ENCODE peak calls at places on chromosomes 2 and 18, in nine cellular contexts. N is HCT116, O is neural progenitor cell, W is GM23248, Y is SK-N-SH, K is hepatocyte, U is OCI-LY7, H is MM.1S, X is PC-3. P is an unnamed sample.

GRCh38 chr18:55300469-55301195 is 287.4 kb downstream of the TCF4 start:
- DNase-seq in X (no peak), U (no peak), K (peak), W (peak), N (no peak), O (no peak), H (no peak), Y (peak), P (peak)

GRCh38 chr2:173590278-173590811 is 235.7 kb downstream of the CDCA7 start:
- DNase-seq in H (no peak), K (peak), X (peak), N (peak), Y (peak), U (no peak), O (no peak), W (peak), P (no peak)

GRCh38 chr18:73168171-73168570 is 300.4 kb upstream of the NETO1 start:
- DNase-seq in O (no peak), H (no peak), N (no peak), K (no peak), U (no peak), Y (no peak), W (no peak), X (peak), P (no peak)

GRCh38 chr18:42338683-42339082 is 383.6 kb downstream of the PIK3C3 start:
- DNase-seq in U (no peak), O (no peak), H (no peak), N (no peak), Y (no peak), X (no peak), K (peak), W (no peak), P (peak)

GRCh38 chr2:38533757-38534545 is 68.8 kb downstream of the HNRNPLL start:
- DNase-seq in N (no peak), O (no peak), U (no peak), H (no peak), X (no peak), Y (no peak), W (no peak), K (no peak), P (no peak)

GRCh38 chr2:240628507-240629418 is 3.5 kb downstream of the GPR35 start:
- DNase-seq in X (no peak), H (no peak), U (no peak), K (no peak), Y (peak), N (no peak), O (peak), W (no peak), P (no peak)

GRCh38 chr2:219537657-219538487 is 5.7 kb downstream of the CHPF start:
- DNase-seq in H (no peak), O (no peak), Y (no peak), N (no peak), K (no peak), U (no peak), W (no peak), X (no peak), P (peak)

GRCh38 chr2:42435641-42436040 is 58.1 kb downstream of the KCNG3 start:
- DNase-seq in X (no peak), Y (no peak), K (no peak), O (no peak), H (no peak), U (no peak), W (no peak), N (no peak), P (no peak)

GRCh38 chr2:221444106-221444505 is 128.0 kb downstream of the EPHA4 start:
- DNase-seq in Y (no peak), O (no peak), H (no peak), W (peak), X (peak), U (no peak), N (peak), K (no peak), P (no peak)

GRCh38 chr2:36296798-36297197 is 58.8 kb upstream of the CRIM1 start:
- DNase-seq in W (no peak), X (no peak), H (no peak), Y (no peak), O (no peak), N (no peak), U (no peak), K (no peak), P (no peak)

GRCh38 chr2:29782531-29782930 is 138.9 kb downstream of the ALK start:
- DNase-seq in X (no peak), N (no peak), U (no peak), H (no peak), Y (no peak), W (no peak), K (no peak), O (no peak), P (peak)

GRCh38 chr2:189260361-189260761 is 80.8 kb upstream of the COL5A2 start:
- DNase-seq in K (no peak), H (no peak), U (no peak), O (no peak), N (no peak), X (no peak), W (peak), Y (no peak), P (peak)
- TF ChIP-seq EZH2phosphoT487 in K (no peak), H (no peak), U (no peak), O (no peak), N (no peak), X (no peak), W (no peak), Y (no peak), P (no peak)

GRCh38 chr2:28497206-28497605 is 1.3 kb downstream of the PLB1 start:
- DNase-seq in X (no peak), U (no peak), K (no peak), N (no peak), O (no peak), Y (no peak), W (no peak), H (no peak), P (no peak)

GRCh38 chr2:28496781-28497180 is 921 bp downstream of the PLB1 start:
- DNase-seq in K (no peak), W (no peak), X (no peak), Y (no peak), U (no peak), O (no peak), N (no peak), H (no peak), P (no peak)

GRCh38 chr2:28492276-28492675 is 3.6 kb upstream of the PLB1 start:
- DNase-seq in W (no peak), K (no peak), X (no peak), N (no peak), Y (no peak), U (no peak), H (no peak), O (no peak), P (no peak)

GRCh38 chr2:28493636-28494035 is 2.2 kb upstream of the PLB1 start:
- DNase-seq in W (no peak), H (no peak), X (no peak), Y (no peak), O (no peak), U (no peak), N (no peak), K (no peak), P (no peak)

DNA sequence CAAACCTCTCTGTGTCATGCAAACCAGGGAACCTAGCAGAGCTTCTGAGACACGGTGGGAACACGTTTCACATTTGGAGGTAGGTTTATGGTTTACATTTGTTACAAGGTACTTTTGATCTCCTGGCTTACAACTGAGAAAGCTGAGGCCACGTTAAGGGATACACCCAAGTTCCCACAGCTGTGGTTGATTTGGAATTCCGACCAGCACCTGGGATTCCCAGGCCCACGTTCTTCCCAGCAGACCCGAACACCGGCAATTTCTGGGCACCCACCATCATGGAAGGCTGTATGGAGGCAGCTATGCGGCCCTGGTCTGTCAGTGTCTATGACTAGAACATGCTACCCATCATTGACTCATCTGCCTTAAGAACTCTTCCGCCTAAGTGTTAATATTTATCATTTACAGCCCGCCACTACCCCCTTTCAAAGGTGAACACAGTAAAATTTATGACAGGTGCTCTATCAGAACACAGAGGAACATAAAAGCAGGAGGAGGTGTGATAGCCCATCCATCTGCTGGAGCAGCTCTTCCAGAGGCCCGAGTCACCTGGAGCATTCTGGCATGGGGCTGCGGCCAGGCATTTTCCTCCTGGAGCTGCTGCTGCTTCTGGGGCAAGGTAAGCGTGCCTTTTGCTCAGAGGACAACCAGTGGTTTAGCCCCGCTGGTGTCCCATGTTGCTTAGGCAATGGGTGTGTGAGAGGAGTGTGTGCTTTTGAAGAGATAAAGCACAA is at the start of gene PLB1:
- DNase-seq in H (no peak), N (no peak), W (no peak), O (no peak), Y (no peak), K (peak), X (no peak), U (no peak), P (no peak)
- TF ChIP-seq EZH2phosphoT487 in H (no peak), N (no peak), W (no peak), O (no peak), Y (no peak), K (no peak), X (no peak), U (no peak), P (no peak)

GRCh38 chr18:12890964-12891363 is 6.9 kb upstream of the PTPN2 start:
- DNase-seq in X (no peak), Y (no peak), W (no peak), K (no peak), N (no peak), U (no peak), O (no peak), H (no peak), P (no peak)

GRCh38 chr18:12895016-12895415 is 11.0 kb upstream of the PTPN2 start:
- DNase-seq in O (no peak), W (no peak), X (no peak), Y (no peak), K (no peak), U (no peak), H (no peak), N (no peak), P (no peak)

GRCh38 chr18:12886498-12887126 is 2.6 kb upstream of the PTPN2 start:
- DNase-seq in Y (peak), U (peak), K (no peak), H (peak), W (peak), O (peak), X (peak), N (no peak), P (peak)

GRCh38 chr18:12890500-12890899 is 6.5 kb upstream of the PTPN2 start:
- DNase-seq in Y (no peak), W (peak), O (no peak), U (no peak), H (peak), N (no peak), X (peak), K (no peak), P (peak)

DNA sequence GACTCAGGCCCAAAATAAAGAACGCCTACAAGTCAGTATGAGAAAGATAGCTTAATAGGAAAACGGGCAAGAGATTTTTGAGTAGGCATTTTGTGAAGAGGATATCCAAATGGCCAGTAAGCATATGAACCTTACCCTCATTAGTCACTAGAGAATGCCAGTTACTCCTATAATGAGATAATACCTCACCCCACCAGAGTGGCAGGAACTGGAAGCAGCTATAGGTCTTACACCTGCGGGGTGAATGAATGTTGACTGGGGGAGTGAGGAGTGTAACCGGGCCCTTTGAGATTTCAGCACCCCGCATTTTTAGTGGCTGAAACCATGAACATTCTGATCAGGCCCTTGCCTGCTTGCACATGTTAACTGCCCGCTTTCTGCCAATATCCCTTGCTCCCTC is 7.5 kb upstream of the PTPN2 start:
- DNase-seq in W (no peak), O (no peak), U (no peak), H (no peak), K (no peak), X (peak), N (no peak), Y (no peak), P (no peak)
- TF ChIP-seq EZH2phosphoT487 in W (no peak), O (no peak), U (no peak), H (no peak), K (no peak), X (no peak), N (no peak), Y (no peak), P (no peak)

GRCh38 chr2:100197643-100198153 is 55.3 kb upstream of the AFF3 start:
- DNase-seq in O (peak), X (no peak), Y (peak), K (peak), W (peak), U (no peak), N (no peak), H (no peak), P (peak)
- TF ChIP-seq EZH2phosphoT487 in O (no peak), X (no peak), Y (no peak), K (no peak), W (no peak), U (no peak), N (no peak), H (no peak), P (no peak)

DNA sequence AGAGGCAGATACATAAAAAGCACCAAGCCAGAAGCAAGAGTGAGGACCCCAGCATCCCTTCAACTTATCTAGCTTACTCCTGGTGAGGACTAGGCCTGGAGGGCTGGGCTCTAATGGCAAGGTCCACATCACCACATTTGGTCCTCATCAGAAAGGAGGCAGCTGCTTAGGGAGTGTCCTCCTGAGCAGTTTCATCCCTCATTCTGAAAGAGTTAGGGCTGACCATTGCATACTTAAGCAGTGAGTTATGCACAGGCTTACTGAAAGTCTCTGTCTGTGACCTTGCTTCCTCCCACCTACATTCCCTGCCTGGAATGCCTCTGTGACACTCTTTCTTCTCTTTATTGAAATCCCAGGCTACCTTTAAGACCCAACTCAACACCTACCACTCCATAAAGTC is 301.8 kb upstream of the ACVR2A start:
- DNase-seq in N (no peak), H (no peak), W (peak), X (peak), O (no peak), U (no peak), K (no peak), Y (no peak), P (no peak)
- TF ChIP-seq EZH2phosphoT487 in N (no peak), H (no peak), W (no peak), X (no peak), O (no peak), U (no peak), K (no peak), Y (no peak), P (no peak)

P was measured in GM23338.